ENCODE peak calls at places on chromosomes 2 and 18, in six cellular contexts. K is Peyer's patch, G is H1, W is MM.1S, A is HCT116, L is fibroblast of lung. H is an unnamed sample.

GRCh38 chr2:70440621-70441020 is 113.0 kb downstream of the TGFA start:
- DNase-seq in G (no peak), W (peak; percentile 27), K (no peak), A (no peak), L (no peak), H (no peak)

GRCh38 chr2:134230885-134231284 is 23.0 kb upstream of the MGAT5 start:
- DNase-seq in W (no peak), L (no peak), A (no peak), K (no peak), G (no peak), H (no peak)

GRCh38 chr2:127657232-127657595 is 11.3 kb downstream of the GPR17 start:
- DNase-seq in L (no peak), W (no peak), A (no peak), K (peak; percentile 28), G (no peak), H (no peak)

GRCh38 chr2:197891897-197892442 is 87.6 kb downstream of the PLCL1 start:
- DNase-seq in A (no peak), W (no peak), L (no peak), G (no peak), K (no peak), H (no peak)

GRCh38 chr18:79902640-79903039 is 48.8 kb downstream of the SLC66A2 start:
- DNase-seq in W (no peak), L (no peak), A (no peak), K (peak; percentile 43), G (no peak), H (no peak)

GRCh38 chr2:20494246-20494645 is 47.4 kb downstream of the RHOB start:
- DNase-seq in L (peak; percentile 39), W (no peak), G (no peak), K (no peak), A (no peak), H (no peak)

GRCh38 chr18:3966246-3966984 is 488.7 kb downstream of the DLGAP1 start:
- DNase-seq in K (no peak), L (no peak), A (no peak), G (no peak), W (no peak), H (no peak)

GRCh38 chr2:231933916-231934401 is 7.8 kb upstream of the NPPC start:
- DNase-seq in L (no peak), K (no peak), W (no peak), A (no peak), G (no peak), H (no peak)

GRCh38 chr2:103809946-103810345 is 1044.0 kb upstream of the POU3F3 start:
- DNase-seq in L (no peak), W (no peak), K (no peak), G (no peak), A (no peak), H (no peak)

GRCh38 chr2:200467806-200468686 is 41.8 kb downstream of the KCTD18 start:
- DNase-seq in L (no peak), W (no peak), G (no peak), A (no peak), K (no peak), H (no peak)

GRCh38 chr2:200471324-200471848 is 38.5 kb downstream of the KCTD18 start:
- DNase-seq in A (peak; percentile 6), W (peak; percentile 92), K (no peak), G (no peak), L (peak; percentile 42), H (no peak)

GRCh38 chr2:200472853-200473464 is 36.9 kb downstream of the KCTD18 start:
- DNase-seq in L (no peak), A (no peak), G (no peak), W (no peak), K (no peak), H (no peak)

GRCh38 chr2:200471928-200472645 is 37.8 kb downstream of the KCTD18 start:
- DNase-seq in K (no peak), A (no peak), G (no peak), W (no peak), L (no peak), H (no peak)

GRCh38 chr2:200469708-200470600 is 39.9 kb downstream of the KCTD18 start:
- DNase-seq in W (no peak), A (no peak), K (no peak), L (no peak), G (no peak), H (peak; percentile 73)
- H3K4me3 ChIP-seq in W (no peak overlapping the region), A (no peak overlapping the region), K (no peak overlapping the region), L (no peak overlapping the region), G (no peak overlapping the region), H (no peak overlapping the region)

GRCh38 chr2:112648081-112648480 is 2.3 kb downstream of the SLC20A1 start:
- DNase-seq in G (no peak), W (no peak), A (no peak), K (no peak), L (no peak), H (no peak)

GRCh38 chr2:112645396-112646101 is at the start of gene SLC20A1:
- DNase-seq in K (peak; percentile 99), G (peak; percentile 90), W (peak; percentile 96), L (peak; percentile 91), A (peak; percentile 86), H (no peak)

GRCh38 chr2:112644933-112645395 is 775 bp upstream of the SLC20A1 start:
- DNase-seq in G (no peak), K (no peak), L (no peak), A (no peak), W (no peak), H (no peak)

GRCh38 chr2:112646102-112646719 is 472 bp downstream of the SLC20A1 start:
- DNase-seq in W (peak; percentile 55), K (no peak), G (no peak), L (no peak), A (no peak), H (no peak)

DNA sequence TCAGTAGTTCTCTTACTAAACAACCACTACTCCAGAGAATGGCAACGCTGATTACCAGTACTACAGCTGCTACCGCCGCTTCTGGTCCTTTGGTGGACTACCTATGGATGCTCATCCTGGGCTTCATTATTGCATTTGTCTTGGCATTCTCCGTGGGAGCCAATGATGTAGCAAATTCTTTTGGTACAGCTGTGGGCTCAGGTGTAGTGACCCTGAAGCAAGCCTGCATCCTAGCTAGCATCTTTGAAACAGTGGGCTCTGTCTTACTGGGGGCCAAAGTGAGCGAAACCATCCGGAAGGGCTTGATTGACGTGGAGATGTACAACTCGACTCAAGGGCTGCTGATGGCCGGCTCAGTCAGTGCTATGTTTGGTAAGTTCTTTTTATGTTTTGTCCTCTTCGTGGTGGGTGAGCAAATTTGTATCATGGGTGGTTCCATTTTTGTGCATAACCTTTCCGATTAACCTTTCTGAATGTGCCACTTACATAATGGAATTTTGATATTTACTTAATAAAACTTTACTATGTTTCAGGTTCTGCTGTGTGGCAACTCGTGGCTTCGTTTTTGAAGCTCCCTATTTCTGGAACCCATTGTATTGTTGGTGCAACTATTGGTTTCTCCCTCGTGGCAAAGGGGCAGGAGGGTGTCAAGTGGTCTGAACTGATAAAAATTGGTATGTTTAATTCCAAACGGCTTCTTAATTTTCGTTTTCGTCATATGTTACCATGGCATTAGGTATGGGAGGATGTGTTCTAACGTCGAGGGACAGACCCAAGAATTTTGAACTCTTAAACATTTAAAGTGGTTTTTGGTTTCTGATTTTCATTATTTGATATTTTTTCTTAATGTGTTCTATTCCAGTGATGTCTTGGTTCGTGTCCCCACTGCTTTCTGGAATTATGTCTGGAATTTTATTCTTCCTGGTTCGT is 1.3 kb downstream of the SLC20A1 start:
- DNase-seq in G (no peak), W (peak; percentile 33), A (no peak), L (no peak), K (no peak), H (no peak)
- TF ChIP-seq CTCF in G (peak; percentile 14), W (no peak), A (no peak), L (no peak), K (no peak), H (no peak)

DNA sequence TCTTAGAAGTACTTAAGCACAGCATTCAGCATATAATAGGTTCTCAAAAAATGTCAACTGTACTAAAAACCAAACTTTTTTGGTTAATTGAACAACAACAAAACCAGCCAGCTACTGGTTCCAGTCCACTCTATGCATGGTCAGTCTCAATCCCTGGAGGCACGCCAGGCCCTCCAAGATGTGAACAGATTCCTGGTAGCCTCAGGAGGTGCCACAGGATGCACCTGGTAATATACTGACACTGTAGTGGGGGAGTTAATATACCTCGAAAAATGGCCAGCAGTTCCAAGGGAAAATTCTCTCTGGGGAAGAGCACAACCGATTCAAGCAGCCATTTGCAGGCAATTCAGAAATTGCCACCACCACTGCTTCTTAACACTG is 3.6 kb downstream of the MGAT4A start:
- DNase-seq in G (no peak), W (no peak), A (no peak), K (no peak), L (no peak), H (no peak)
- H3K27me3 ChIP-seq in G (peaks cover 25% of the 10 kb centered on the region), W (no peaks in the 10 kb centered on the region), A (no peaks in the 10 kb centered on the region), K (no peaks in the 10 kb centered on the region), L (peaks cover 17% of the 10 kb centered on the region), H (no peaks in the 10 kb centered on the region)

DNA sequence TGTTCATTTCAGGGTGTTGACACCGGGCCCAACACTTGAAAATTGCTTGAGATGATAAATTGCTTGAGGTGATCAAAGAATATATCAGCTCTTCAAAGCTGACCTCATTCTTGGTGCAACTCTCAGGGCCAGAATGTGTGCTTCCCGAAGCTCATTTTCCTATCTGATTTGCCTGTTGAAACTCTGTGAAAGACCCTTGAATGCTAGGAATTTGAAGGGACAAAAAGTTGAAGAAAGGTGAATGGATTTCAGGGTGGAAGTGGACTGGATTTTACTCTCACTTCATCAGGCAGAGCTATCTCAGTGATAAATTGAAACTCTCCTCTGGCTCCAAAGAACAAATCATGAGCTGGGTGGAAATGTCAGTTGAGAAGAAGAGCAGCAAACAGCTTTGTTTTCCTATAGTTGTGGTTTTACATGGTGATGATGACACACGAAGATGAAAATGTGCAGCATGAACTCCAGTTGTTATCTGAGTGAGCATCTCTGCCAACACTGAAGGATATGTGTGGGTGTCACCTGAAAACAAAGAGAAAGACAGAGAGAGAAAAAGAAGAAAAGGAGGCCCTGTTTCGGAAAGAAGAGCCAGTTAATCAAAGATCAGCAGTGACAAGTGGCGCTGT is 34.4 kb downstream of the CD28 start:
- DNase-seq in G (no peak), L (no peak), W (no peak), A (no peak), K (no peak), H (no peak)
- H3K4me3 ChIP-seq in G (no peak overlapping the region), L (no peak overlapping the region), W (no peak overlapping the region), A (no peak overlapping the region), K (no peak overlapping the region), H (no peak overlapping the region)

GRCh38 chr2:18455256-18455862 is 105.1 kb downstream of the RDH14 start:
- DNase-seq in W (no peak), G (no peak), A (no peak), L (peak; percentile 84), K (no peak), H (no peak)
- TF ChIP-seq CTCF in W (no peak), G (peak; percentile 54), A (no peak), L (peak; percentile 32), K (no peak), H (peak; percentile 43)

GRCh38 chr2:219569041-219569440 is 2.3 kb downstream of the OBSL1 start:
- DNase-seq in A (no peak), L (no peak), K (no peak), G (no peak), W (no peak), H (no peak)
- H3K27me3 ChIP-seq in A (no peaks in the 10 kb centered on the region), L (no peaks in the 10 kb centered on the region), K (peaks cover 4% of the 10 kb centered on the region), G (no peaks in the 10 kb centered on the region), W (peaks cover 82% of the 10 kb centered on the region), H (no peaks in the 10 kb centered on the region)

DNA sequence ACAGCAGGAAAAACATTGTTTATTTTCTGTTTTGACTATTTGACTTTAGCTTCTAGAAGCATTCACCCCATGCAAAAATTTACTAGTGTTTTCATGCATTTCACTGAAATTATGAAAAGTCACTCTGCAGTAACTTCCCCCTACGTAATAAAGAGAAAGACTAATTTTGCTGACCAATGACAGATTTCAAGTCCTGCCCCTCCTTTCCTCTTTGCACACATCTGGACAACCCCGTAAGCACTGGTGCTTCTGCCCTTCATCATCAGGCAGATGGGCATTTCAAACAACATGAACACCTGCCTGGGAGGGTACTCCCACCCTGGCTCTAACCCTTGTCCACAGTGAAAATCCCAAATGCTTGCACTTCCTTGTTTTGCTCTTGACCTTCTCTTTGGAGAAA is 815.0 kb upstream of the ID2 start:
- DNase-seq in G (no peak), W (no peak), A (no peak), L (no peak), K (no peak), H (no peak)
- H3K4me3 ChIP-seq in G (no peak overlapping the region), W (no peak overlapping the region), A (no peak overlapping the region), L (no peak overlapping the region), K (no peak overlapping the region), H (no peak overlapping the region)

H was measured in kidney epithelial cell.